ENCODE peak calls at places on chromosomes 13 and 19, in five cellular contexts. L is pancreas; V is heart right ventricle; H is CD8-positive, alpha-beta T cell; O is cardiac fibroblast. Z is an unnamed sample.

GRCh38 chr13:52933547-52934167 is 85.2 kb upstream of the PCDH8 start:
- DNase-seq in L (no peak), V (no peak), H (no peak), O (no peak), Z (no peak)

GRCh38 chr19:39501340-39501739 is 2.6 kb downstream of the DLL3 start:
- DNase-seq in L (no peak), V (no peak), H (no peak), O (no peak), Z (no peak)

GRCh38 chr13:99626461-99627082 is 125.3 kb downstream of the TM9SF2 start:
- DNase-seq in L (no peak), V (no peak), H (no peak), O (peak), Z (peak)

GRCh38 chr19:43777163-43777700 is 3.5 kb downstream of the KCNN4 start:
- DNase-seq in L (no peak), V (no peak), H (peak), O (peak), Z (no peak)

GRCh38 chr13:32016631-32017030 is 14.9 kb upstream of the FRY start:
- DNase-seq in L (no peak), V (no peak), H (no peak), O (no peak), Z (no peak)

GRCh38 chr19:13008926-13009787 is 13.9 kb downstream of the NFIX start:
- DNase-seq in L (no peak), V (no peak), H (no peak), O (no peak), Z (no peak)

GRCh38 chr13:110911880-110912279 is 3.0 kb downstream of the ANKRD10 start:
- DNase-seq in L (no peak), V (no peak), H (no peak), O (no peak), Z (no peak)

GRCh38 chr13:24668511-24668910 is 11.7 kb upstream of the ATP12A start:
- DNase-seq in L (no peak), V (no peak), H (no peak), O (no peak), Z (no peak)

GRCh38 chr13:49995535-49996165 is 1.2 kb upstream of the TRIM13 start:
- DNase-seq in L (no peak), V (no peak), H (no peak), O (peak), Z (no peak)

GRCh38 chr19:42185281-42185680 is 32.2 kb downstream of the DEDD2 start:
- DNase-seq in L (no peak), V (no peak), H (no peak), O (peak), Z (no peak)

GRCh38 chr13:95601906-95602305 is 42.6 kb downstream of the DZIP1 start:
- DNase-seq in L (no peak), V (no peak), H (no peak), O (no peak), Z (no peak)

GRCh38 chr19:13887529-13887928 is 10.6 kb downstream of the NANOS3 start:
- DNase-seq in L (no peak), V (no peak), H (no peak), O (peak), Z (peak)

GRCh38 chr19:45049073-45049736 is 10.4 kb downstream of the CLASRP start:
- DNase-seq in L (peak), V (peak), H (no peak), O (no peak), Z (no peak)

GRCh38 chr19:46073268-46073922 is 32.6 kb upstream of the IGFL4 start:
- DNase-seq in L (no peak), V (no peak), H (no peak), O (no peak), Z (no peak)

GRCh38 chr13:63628310-63628709 is 2212.7 kb upstream of the PCDH20 start:
- DNase-seq in L (no peak), V (no peak), H (no peak), O (no peak), Z (no peak)

GRCh38 chr13:75236774-75237173 is 245.2 kb downstream of the TBC1D4 start:
- DNase-seq in L (no peak), V (no peak), H (no peak), O (no peak), Z (no peak)

GRCh38 chr13:98349731-98350305 is 172.7 kb upstream of the RNF113B start:
- DNase-seq in L (no peak), V (peak), H (no peak), O (no peak), Z (no peak)

GRCh38 chr13:113724780-113725315 is 34.2 kb upstream of the TMEM255B start:
- DNase-seq in L (peak), V (peak), H (peak), O (peak), Z (peak)

GRCh38 chr13:96011291-96011875 is 41.8 kb downstream of the UGGT2 start:
- DNase-seq in L (no peak), V (no peak), H (no peak), O (peak), Z (peak)

GRCh38 chr19:34254552-34255432 is at the start of gene GARRE1:
- DNase-seq in L (peak), V (peak), H (peak), O (peak), Z (peak)

GRCh38 chr13:46491641-46492040 is 61.3 kb upstream of the LRCH1 start:
- DNase-seq in L (no peak), V (no peak), H (no peak), O (peak), Z (peak)

GRCh38 chr13:73740681-73741080 is 393.5 kb downstream of the KLF12 start:
- DNase-seq in L (no peak), V (peak), H (no peak), O (peak), Z (peak)

GRCh38 chr13:46101002-46101401 is 3.8 kb downstream of the CPB2 start:
- DNase-seq in L (no peak), V (no peak), H (no peak), O (no peak), Z (no peak)

GRCh38 chr19:23946569-23946968 is 31.9 kb downstream of the ZNF726 start:
- DNase-seq in L (no peak), V (no peak), H (no peak), O (peak), Z (no peak)

GRCh38 chr13:100443998-100444328 is 144.6 kb downstream of the GGACT start:
- DNase-seq in L (no peak), V (no peak), H (no peak), O (no peak), Z (no peak)

GRCh38 chr13:75135325-75135825 is 346.6 kb downstream of the TBC1D4 start:
- DNase-seq in L (no peak), V (no peak), H (no peak), O (peak), Z (peak)

GRCh38 chr13:114166381-114167131 is 12.5 kb upstream of the CFAP97D2 start:
- DNase-seq in L (no peak), V (peak), H (no peak), O (no peak), Z (no peak)

GRCh38 chr13:37531054-37531453 is 67.5 kb downstream of the POSTN start:
- DNase-seq in L (no peak), V (no peak), H (no peak), O (peak), Z (no peak)

GRCh38 chr13:21638319-21639282 is 32.3 kb upstream of the FGF9 start:
- DNase-seq in L (no peak), V (no peak), H (no peak), O (peak), Z (no peak)

GRCh38 chr13:46795321-46795720 is 1.6 kb downstream of the ESD start:
- DNase-seq in L (no peak), V (no peak), H (no peak), O (no peak), Z (no peak)

Z was measured in fibroblast of gingiva.